ENCODE peak calls at places on chromosomes 4 and X, in seven cellular contexts. H is COR-L47; S is BJ; J is mammary epithelial cell; U is NCI-H1105 treated with DMSO at 0.1 percent for 48 hours; R is activated CD8-positive, alpha-beta memory T cell treated with anti-CD3 and anti-CD28 coated beads, Interleukin-2, amount 50 U/mL, for 48 hours; N is activated CD4-positive, alpha-beta T cell treated with anti-CD3 and anti-CD28 coated beads for 36 hours. Y is an unnamed sample.
A peak's percentile ranks its signal among the peaks of the same experiment; 100 is the strongest.

GRCh38 chr4:157983300-157983699 is 189.5 kb downstream of the GASK1B start:
- DNase-seq in S (no peak), H (no peak), U (no peak), N (no peak), J (no peak), R (no peak), Y (no peak)

GRCh38 chrX:37993857-37994619 is 12.3 kb upstream of the SYTL5 start:
- DNase-seq in U (peak; percentile 87), N (peak; percentile 22), S (no peak), J (peak; percentile 60), H (peak; percentile 95), R (no peak), Y (peak; percentile 43)

GRCh38 chrX:134604701-134605271 is 53.5 kb downstream of the PLAC1 start:
- DNase-seq in U (peak; percentile 95), J (peak; percentile 38), S (no peak), N (no peak), H (peak; percentile 56), R (no peak), Y (peak; percentile 88)

GRCh38 chr4:63459329-63459728 is 949.9 kb downstream of the TECRL start:
- DNase-seq in H (no peak), J (no peak), N (no peak), U (no peak), R (no peak), S (no peak), Y (no peak)

GRCh38 chr4:46886711-46887110 is 22.3 kb downstream of the COX7B2 start:
- DNase-seq in R (no peak), H (no peak), N (no peak), U (no peak), J (no peak), S (no peak), Y (no peak)

GRCh38 chr4:72577211-72577610 is 8.2 kb upstream of the ADAMTS3 start:
- DNase-seq in J (no peak), S (no peak), R (no peak), H (no peak), N (no peak), U (no peak), Y (no peak)

GRCh38 chrX:118228041-118228440 is 111.4 kb upstream of the KLHL13 start:
- DNase-seq in N (no peak), R (no peak), U (no peak), S (no peak), H (no peak), J (no peak), Y (no peak)

GRCh38 chrX:1248381-1249061 is 20.1 kb upstream of the CSF2RA start:
- DNase-seq in N (peak; percentile 66), R (peak; percentile 57), H (no peak), S (no peak), U (no peak), J (no peak), Y (no peak)

GRCh38 chrX:134692990-134693389 is 34.7 kb upstream of the PLAC1 start:
- DNase-seq in U (no peak), S (no peak), N (no peak), H (no peak), J (peak; percentile 61), R (no peak), Y (no peak)

GRCh38 chr4:175412161-175412560 is 399.9 kb downstream of the GPM6A start:
- DNase-seq in S (peak; percentile 20), R (no peak), J (peak; percentile 65), N (no peak), U (no peak), H (no peak), Y (no peak)

GRCh38 chr4:72314869-72315268 is 254.2 kb downstream of the ADAMTS3 start:
- DNase-seq in R (no peak), U (no peak), N (no peak), S (no peak), H (peak; percentile 49), J (peak; percentile 66), Y (no peak)

GRCh38 chr4:148060264-148061138 is 328.6 kb downstream of the ARHGAP10 start:
- DNase-seq in J (peak; percentile 10), S (no peak), N (peak; percentile 31), H (no peak), R (no peak), U (no peak), Y (no peak)

Y was measured in NCI-H1092 treated with DMSO at 0.1 percent for 48 hours.